ENCODE peak calls at places on chromosomes 16 and 17, in six cellular contexts. A is AG04450; B is CD4-positive, alpha-beta T cell; L is lower lobe of right lung; P is RWPE1; T is ovary. M is an unnamed sample.

GRCh38 chr16:85083051-85083639 is 29.1 kb downstream of the CIBAR2 start:
- DNase-seq in A (no peak), B (no peak), L (no peak), P (no peak), T (no peak), M (no peak)

GRCh38 chr17:6255331-6255730 is 179.6 kb downstream of the AIPL1 start:
- DNase-seq in A (no peak), B (no peak), L (no peak), P (no peak), T (no peak), M (no peak)

GRCh38 chr17:28147026-28147425 is 104.5 kb downstream of the NLK start:
- DNase-seq in A (no peak), B (no peak), L (no peak), P (no peak), T (no peak), M (no peak)

GRCh38 chr16:12679660-12680272 is 123.9 kb downstream of the CPPED1 start:
- DNase-seq in A (no peak), B (no peak), L (no peak), P (no peak), T (no peak), M (no peak)

GRCh38 chr17:72063262-72063661 is 57.6 kb upstream of the SOX9 start:
- DNase-seq in A (no peak), B (no peak), L (no peak), P (no peak), T (no peak), M (no peak)

GRCh38 chr16:80683646-80684045 is 120.8 kb downstream of the CDYL2 start:
- DNase-seq in A (no peak), B (no peak), L (no peak), P (no peak), T (no peak), M (no peak)

GRCh38 chr16:74922150-74923138 is 62.5 kb downstream of the WDR59 start:
- DNase-seq in A (no peak), B (no peak), L (no peak), P (no peak), T (no peak), M (no peak)

GRCh38 chr17:49906511-49907136 is 58.8 kb upstream of the TAC4 start:
- DNase-seq in A (no peak), B (no peak), L (no peak), P (no peak), T (no peak), M (no peak)

GRCh38 chr17:75701288-75701687 is 20.0 kb upstream of the ITGB4 start:
- DNase-seq in A (no peak), B (no peak), L (no peak), P (no peak), T (no peak), M (no peak)

GRCh38 chr17:70661342-70662222 is 492.2 kb downstream of the KCNJ2 start:
- DNase-seq in A (no peak), B (no peak), L (no peak), P (no peak), T (no peak), M (no peak)

GRCh38 chr16:11251525-11252481 is 4.2 kb downstream of the SOCS1 start:
- DNase-seq in A (peak), B (peak), L (no peak), P (no peak), T (no peak), M (peak)

GRCh38 chr16:27475561-27475960 is 73.6 kb downstream of the IL21R start:
- DNase-seq in A (peak), B (no peak), L (no peak), P (peak), T (no peak), M (no peak)

GRCh38 chr17:64938925-64939474 is 19.7 kb upstream of the LRRC37A3 start:
- DNase-seq in A (no peak), B (peak), L (peak), P (no peak), T (no peak), M (peak)

GRCh38 chr17:74453665-74454196 is 12.7 kb upstream of the CD300A start:
- DNase-seq in A (no peak), B (no peak), L (no peak), P (peak), T (no peak), M (no peak)

GRCh38 chr17:3610523-3610922 is 1.3 kb upstream of the TRPV1 start:
- DNase-seq in A (no peak), B (no peak), L (no peak), P (peak), T (no peak), M (no peak)

GRCh38 chr17:1787301-1787902 is 25.5 kb downstream of the SERPINF1 start:
- DNase-seq in A (peak), B (no peak), L (peak), P (peak), T (peak), M (no peak)

GRCh38 chr17:39699818-39700147 is at the start of gene ERBB2:
- DNase-seq in A (peak), B (no peak), L (peak), P (peak), T (peak), M (no peak)

GRCh38 chr17:36524428-36524876 is 10.2 kb downstream of the MYO19 start:
- DNase-seq in A (no peak), B (no peak), L (no peak), P (peak), T (no peak), M (no peak)

GRCh38 chr17:38705803-38706624 is 941 bp downstream of the MLLT6 start:
- DNase-seq in A (no peak), B (peak), L (peak), P (peak), T (peak), M (no peak)

GRCh38 chr16:58197314-58198012 is 443 bp downstream of the CSNK2A2 start:
- DNase-seq in A (no peak), B (no peak), L (no peak), P (peak), T (peak), M (peak)

GRCh38 chr16:58196898-58197313 is 1.0 kb downstream of the CSNK2A2 start:
- DNase-seq in A (no peak), B (no peak), L (no peak), P (peak), T (no peak), M (no peak)

GRCh38 chr16:58200398-58200797 is 2.5 kb upstream of the CSNK2A2 start:
- DNase-seq in A (no peak), B (no peak), L (no peak), P (no peak), T (no peak), M (no peak)

GRCh38 chr16:58198739-58199411 is 969 bp upstream of the CSNK2A2 start:
- DNase-seq in A (no peak), B (no peak), L (no peak), P (no peak), T (no peak), M (no peak)

GRCh38 chr16:58198022-58198683 is at the start of gene CSNK2A2:
- DNase-seq in A (peak), B (peak), L (peak), P (peak), T (peak), M (peak)
- TF ChIP-seq CTCF in A (peak), B (no peak), L (peak), P (peak), T (no peak), M (no peak)

DNA sequence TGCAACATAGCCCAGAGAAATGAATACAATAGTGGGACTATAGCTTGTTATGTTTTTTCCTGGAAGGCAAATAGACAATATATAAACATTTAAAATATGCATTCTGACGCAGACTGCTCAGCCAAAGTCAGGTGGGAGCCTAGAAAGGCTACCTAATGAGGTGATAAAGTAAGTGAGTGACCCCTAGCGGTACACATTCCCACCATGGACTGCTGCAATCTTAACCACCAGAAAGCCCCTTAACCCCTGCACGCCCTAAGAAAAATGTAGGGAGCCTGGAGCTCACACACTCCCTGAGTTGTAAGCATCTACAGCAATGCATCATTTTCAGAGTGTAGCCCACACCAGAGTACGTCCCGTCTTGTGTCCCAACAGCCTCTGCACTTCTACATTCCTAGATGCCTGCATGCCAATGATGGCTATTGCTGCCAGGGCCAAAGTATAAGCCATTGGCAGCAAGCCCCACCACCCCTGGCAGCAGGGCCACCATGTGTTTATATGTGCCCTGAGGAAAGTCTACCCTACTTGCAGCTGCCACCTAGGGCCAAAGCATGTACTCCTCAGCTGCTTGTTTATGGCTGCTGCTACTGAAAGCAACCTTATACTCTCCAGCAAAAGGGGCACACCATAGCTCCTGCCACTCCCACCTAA is 127.6 kb downstream of the KIF2B start:
- DNase-seq in A (no peak), B (no peak), L (no peak), P (no peak), T (no peak), M (no peak)
- TF ChIP-seq CTCF in A (no peak), B (no peak), L (no peak), P (no peak), T (no peak), M (no peak)

GRCh38 chr17:27038676-27039075 is 255.2 kb upstream of the WSB1 start:
- DNase-seq in A (no peak), B (no peak), L (no peak), P (no peak), T (no peak), M (no peak)
- TF ChIP-seq CTCF in A (no peak), B (no peak), L (no peak), P (peak), T (no peak), M (no peak)

GRCh38 chr17:9700754-9701476 is 55.6 kb downstream of the USP43 start:
- DNase-seq in A (no peak), B (no peak), L (no peak), P (no peak), T (no peak), M (no peak)

GRCh38 chr17:9700136-9700535 is 54.8 kb downstream of the USP43 start:
- DNase-seq in A (no peak), B (no peak), L (no peak), P (no peak), T (no peak), M (no peak)

GRCh38 chr17:9693755-9694154 is 48.4 kb downstream of the USP43 start:
- DNase-seq in A (no peak), B (no peak), L (no peak), P (no peak), T (no peak), M (no peak)

DNA sequence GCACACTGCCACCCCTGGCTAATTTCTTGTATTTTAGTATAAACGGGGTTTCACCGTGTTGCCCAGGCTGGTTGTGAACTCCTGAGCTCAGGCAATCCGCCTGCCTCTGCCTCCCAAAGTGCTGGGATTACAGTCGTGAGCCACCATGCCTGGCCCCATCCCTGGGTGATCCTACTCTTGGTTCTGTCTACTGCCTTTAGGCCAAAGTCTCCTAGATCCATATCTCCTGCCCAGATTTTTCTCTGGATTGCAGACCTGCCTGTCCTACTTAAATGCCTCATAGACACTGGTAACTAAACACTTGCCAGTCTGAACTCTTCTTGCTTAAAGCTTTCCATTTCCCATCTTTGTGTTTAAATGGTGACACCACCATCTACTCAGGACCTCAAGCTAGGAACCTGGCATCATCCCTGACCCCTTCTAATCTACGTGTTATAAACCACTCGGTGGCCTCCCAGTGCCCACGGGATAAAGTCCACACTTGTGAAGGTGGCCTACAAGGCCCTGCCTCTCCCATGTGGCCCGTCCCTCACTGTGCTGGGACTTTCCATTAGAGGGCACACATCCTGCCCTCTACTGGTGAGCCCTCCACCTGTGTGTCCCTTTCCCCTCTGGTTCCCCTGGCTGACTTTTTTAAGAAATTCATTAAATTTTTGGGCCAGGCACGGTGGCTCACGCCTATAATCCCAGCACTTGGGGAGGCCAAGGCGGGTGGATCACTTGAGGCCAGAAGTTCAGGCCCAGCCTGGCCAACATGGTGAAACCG is 51.1 kb downstream of the USP43 start:
- DNase-seq in A (no peak), B (no peak), L (no peak), P (no peak), T (no peak), M (no peak)
- TF ChIP-seq CTCF in A (no peak), B (no peak), L (no peak), P (no peak), T (no peak), M (no peak)